ENCODE peak calls at places on chromosomes 16 and 17, in four cellular contexts. H, Y, N and A are unnamed samples.

GRCh38 chr17:82859431-82860403 is 19.9 kb upstream of the ZNF750 start:
- DNase-seq in H (peak), Y (no peak), N (no peak), A (peak)

GRCh38 chr16:4945560-4946502 is 8.9 kb upstream of the PPL start:
- DNase-seq in H (peak), Y (peak), N (no peak), A (peak)

GRCh38 chr17:50853015-50853615 is 13.0 kb downstream of the TOB1 start:
- DNase-seq in H (no peak), Y (no peak), N (no peak), A (no peak)

GRCh38 chr17:8108972-8109668 is 9.2 kb downstream of the ALOXE3 start:
- DNase-seq in H (no peak), Y (no peak), N (no peak), A (no peak)

GRCh38 chr17:4679652-4680051 is 24.3 kb downstream of the PELP1 start:
- DNase-seq in H (peak), Y (no peak), N (no peak), A (peak)

GRCh38 chr17:71163121-71163812 is 957.6 kb upstream of the SOX9 start:
- DNase-seq in H (no peak), Y (no peak), N (no peak), A (no peak)

GRCh38 chr16:3651461-3652372 is 2.8 kb upstream of the DNASE1 start:
- DNase-seq in H (no peak), Y (no peak), N (no peak), A (no peak)

GRCh38 chr17:74922172-74922571 is 883 bp downstream of the USH1G start:
- DNase-seq in H (no peak), Y (no peak), N (no peak), A (no peak)

GRCh38 chr16:75938818-75939217 is 212.5 kb upstream of the CPHXL start:
- DNase-seq in H (no peak), Y (no peak), N (no peak), A (no peak)

GRCh38 chr16:4293822-4294457 is 21.1 kb upstream of the TFAP4 start:
- DNase-seq in H (no peak), Y (no peak), N (no peak), A (no peak)

DNA sequence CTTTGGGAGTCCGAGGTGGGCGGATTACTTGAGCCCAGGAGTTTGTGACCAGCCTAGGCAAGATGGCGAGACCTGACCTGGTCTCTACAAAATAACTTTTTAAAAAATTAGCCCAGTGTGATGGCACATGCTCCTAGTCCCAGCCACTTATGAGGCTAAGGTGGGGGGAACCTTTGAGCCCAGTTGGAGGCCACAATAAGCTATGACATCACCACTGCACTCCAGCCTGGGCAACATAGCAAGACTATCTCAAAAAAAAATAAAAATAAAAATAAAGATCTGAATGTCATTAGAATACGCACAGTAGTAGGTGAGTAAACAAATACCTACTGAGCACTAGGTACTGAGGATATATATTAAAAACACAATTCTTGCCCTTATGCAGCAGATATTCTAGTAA is 3.1 kb downstream of the SIAH1 start:
- DNase-seq in H (no peak), Y (no peak), N (no peak), A (no peak)
- H3K4me3 ChIP-seq in H (no peak), Y (no peak), N (no peak), A (no peak)

GRCh38 chr16:89050119-89050867 is 43.4 kb upstream of the ACSF3 start:
- DNase-seq in H (no peak), Y (no peak), N (no peak), A (no peak)

GRCh38 chr16:89052191-89052787 is 41.4 kb upstream of the ACSF3 start:
- DNase-seq in H (peak), Y (no peak), N (no peak), A (no peak)

GRCh38 chr16:89052824-89053724 is 40.6 kb upstream of the ACSF3 start:
- DNase-seq in H (peak), Y (no peak), N (peak), A (no peak)

GRCh38 chr16:89050868-89051311 is 42.8 kb upstream of the ACSF3 start:
- DNase-seq in H (no peak), Y (no peak), N (no peak), A (no peak)

DNA sequence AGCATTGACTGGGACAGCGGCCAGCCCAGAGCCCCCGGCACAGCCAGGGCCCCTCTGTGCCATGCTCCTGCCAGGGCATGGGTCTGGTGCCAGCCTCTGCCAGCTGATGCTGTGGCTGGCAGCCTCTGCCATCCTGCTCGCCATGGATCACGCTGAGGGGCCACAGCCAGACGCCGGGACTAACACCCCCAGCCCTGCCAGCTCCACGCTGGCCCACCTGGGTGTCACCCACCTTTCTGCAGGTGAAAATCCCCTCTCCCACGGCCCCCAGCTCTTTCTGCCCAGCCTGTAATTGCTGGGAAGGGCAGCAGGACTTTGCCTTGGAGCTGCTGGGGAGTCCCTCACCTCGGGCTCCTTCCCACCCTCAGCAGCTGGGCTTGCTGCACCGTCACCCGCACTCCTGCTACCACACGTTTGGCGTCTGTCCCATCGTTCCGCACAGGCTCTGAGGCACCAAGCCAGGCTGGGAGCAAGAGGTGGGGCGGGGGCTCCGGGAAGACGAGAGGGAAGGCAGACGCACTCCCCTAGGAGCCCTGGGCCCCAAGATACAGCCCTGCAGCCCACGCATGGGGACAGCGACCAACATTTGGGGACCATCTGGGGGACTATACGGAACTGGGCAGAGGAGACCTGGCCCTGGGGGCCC is 42.0 kb upstream of the ACSF3 start:
- DNase-seq in H (no peak), Y (no peak), N (no peak), A (no peak)
- H3K4me3 ChIP-seq in H (peak), Y (no peak), N (peak), A (no peak)

GRCh38 chr17:67488768-67489167 is 111.7 kb downstream of the PITPNC1 start:
- DNase-seq in H (no peak), Y (no peak), N (no peak), A (no peak)

GRCh38 chr17:67489273-67489672 is 112.2 kb downstream of the PITPNC1 start:
- DNase-seq in H (no peak), Y (no peak), N (no peak), A (no peak)

GRCh38 chr17:67491678-67492019 is 114.6 kb downstream of the PITPNC1 start:
- DNase-seq in H (no peak), Y (no peak), N (no peak), A (no peak)

GRCh38 chr17:67491009-67491677 is 114.1 kb downstream of the PITPNC1 start:
- DNase-seq in H (peak), Y (peak), N (peak), A (peak)

GRCh38 chr17:67490471-67490870 is 113.4 kb downstream of the PITPNC1 start:
- DNase-seq in H (no peak), Y (no peak), N (no peak), A (no peak)
- H3K4me3 ChIP-seq in H (no peak), Y (no peak), N (peak), A (no peak)

GRCh38 chr16:84832488-84833141 is 12.8 kb downstream of the CRISPLD2 start:
- DNase-seq in H (peak), Y (peak), N (peak), A (peak)

GRCh38 chr16:84833542-84834402 is 14.0 kb downstream of the CRISPLD2 start:
- DNase-seq in H (no peak), Y (no peak), N (no peak), A (no peak)

GRCh38 chr16:84834403-84834772 is 14.6 kb downstream of the CRISPLD2 start:
- DNase-seq in H (no peak), Y (no peak), N (peak), A (peak)

GRCh38 chr16:84830765-84831384 is 11.1 kb downstream of the CRISPLD2 start:
- DNase-seq in H (no peak), Y (no peak), N (no peak), A (no peak)

GRCh38 chr16:84833142-84833495 is 13.3 kb downstream of the CRISPLD2 start:
- DNase-seq in H (peak), Y (no peak), N (no peak), A (no peak)
- H3K4me3 ChIP-seq in H (peak), Y (peak), N (no peak), A (no peak)

DNA sequence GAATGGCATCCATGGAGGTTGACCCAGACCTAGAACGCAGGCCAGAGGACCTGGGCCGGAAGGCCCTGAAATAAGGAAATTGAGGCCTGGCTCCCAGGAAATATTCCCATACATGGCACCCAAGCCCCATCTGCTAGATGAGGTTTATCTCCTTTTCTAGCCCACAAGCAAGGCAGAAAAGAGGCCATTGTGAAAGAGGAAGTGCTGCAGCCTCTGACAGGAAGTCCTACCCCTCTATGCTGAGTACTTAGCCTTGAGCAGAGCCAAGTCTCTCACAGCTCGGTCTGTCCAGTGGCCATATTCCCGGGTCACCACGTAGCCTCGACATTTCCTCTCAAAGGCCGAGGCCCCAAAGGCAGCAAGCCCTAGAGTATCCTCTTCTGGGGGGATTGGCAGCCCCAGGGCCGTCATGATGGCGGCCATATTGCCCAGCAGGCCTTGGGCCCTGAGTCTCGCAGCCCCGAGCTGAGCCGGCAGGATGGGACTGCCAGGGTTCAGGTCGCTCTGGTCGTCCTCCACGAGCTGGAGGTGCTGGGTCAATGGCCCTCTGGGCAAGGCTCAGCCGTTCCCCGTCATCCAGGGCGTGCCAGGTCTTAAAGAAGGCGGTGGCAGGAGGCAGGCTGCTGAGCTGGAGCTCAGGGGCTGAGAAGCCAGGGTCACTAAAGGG is 7.8 kb downstream of the CTF1 start:
- DNase-seq in H (peak), Y (no peak), N (no peak), A (no peak)
- H3K4me3 ChIP-seq in H (peak), Y (no peak), N (no peak), A (no peak)

DNA sequence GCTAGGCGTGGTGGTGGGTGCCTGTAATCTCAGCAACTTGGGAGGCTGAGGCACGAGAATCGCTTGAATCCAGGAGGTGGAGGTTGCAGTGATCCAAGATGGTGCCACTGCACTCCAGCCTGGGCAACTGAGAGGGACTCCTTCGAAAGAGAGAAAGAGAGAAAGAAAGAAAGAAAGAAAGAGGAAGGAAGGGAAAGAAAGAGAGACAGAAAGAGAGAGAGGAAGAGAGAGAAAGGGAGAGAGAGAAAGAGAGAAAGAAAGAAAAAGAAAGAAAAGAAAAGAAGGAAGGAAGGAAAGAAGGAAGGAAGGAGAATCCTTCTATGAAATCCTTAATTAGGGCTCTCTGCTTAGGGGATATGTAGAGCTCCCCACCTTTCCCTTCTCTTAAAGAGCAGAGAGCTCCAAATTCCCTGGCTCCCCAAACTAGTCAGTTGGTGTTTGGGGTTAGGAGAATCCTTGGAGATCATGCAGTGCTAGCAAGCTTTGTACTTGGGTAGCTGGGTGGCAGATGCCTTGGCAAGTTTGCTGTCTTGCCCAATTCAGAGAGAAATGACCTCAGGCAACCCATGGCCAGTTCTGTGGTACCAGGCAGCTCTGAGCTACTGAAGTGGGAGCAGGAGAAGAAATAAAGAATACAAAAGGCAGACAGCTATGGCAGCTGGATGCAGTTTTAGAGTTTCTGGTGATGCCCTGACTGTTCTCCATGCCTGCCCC is 8.9 kb upstream of the HOXB13 start:
- DNase-seq in H (no peak), Y (no peak), N (no peak), A (no peak)
- H3K4me3 ChIP-seq in H (no peak), Y (no peak), N (no peak), A (no peak)

GRCh38 chr17:36947922-36948716 is 635 bp upstream of the AATF start:
- DNase-seq in H (peak), Y (no peak), N (no peak), A (no peak)

GRCh38 chr17:36949461-36949927 is 740 bp downstream of the AATF start:
- DNase-seq in H (no peak), Y (no peak), N (no peak), A (no peak)

GRCh38 chr17:36951390-36951789 is 2.6 kb downstream of the AATF start:
- DNase-seq in H (no peak), Y (no peak), N (no peak), A (no peak)

GRCh38 chr17:36948717-36949460 is at the start of gene AATF:
- DNase-seq in H (peak), Y (peak), N (peak), A (peak)

GRCh38 chr17:36950027-36950426 is 1.3 kb downstream of the AATF start:
- DNase-seq in H (no peak), Y (no peak), N (no peak), A (no peak)
- H3K4me3 ChIP-seq in H (peak), Y (peak), N (peak), A (no peak)

GRCh38 chr16:80996688-80997138 is 10.0 kb downstream of the CMC2 start:
- DNase-seq in H (no peak), Y (no peak), N (no peak), A (no peak)
- H3K4me3 ChIP-seq in H (no peak), Y (peak), N (no peak), A (no peak)

GRCh38 chr17:2724783-2725164 is 13.2 kb upstream of the CLUH start:
- DNase-seq in H (peak), Y (no peak), N (no peak), A (peak)
- H3K4me3 ChIP-seq in H (no peak), Y (peak), N (no peak), A (peak)

GRCh38 chr17:37770631-37771518 is 26.0 kb upstream of the HNF1B start:
- DNase-seq in H (peak), Y (peak), N (no peak), A (peak)
- H3K4me3 ChIP-seq in H (no peak), Y (no peak), N (no peak), A (no peak)